ENCODE peak calls at places on chromosomes 4 and X, in four cellular contexts. L is psoas muscle, M is iris pigment epithelial cell, X is germinal center. E is an unnamed sample.

GRCh38 chrX:10618911-10619310 is 1.5 kb downstream of the MID1 start:
- DNase-seq in L (no peak), X (no peak), M (peak), E (peak)

GRCh38 chr4:109816082-109816442 is 500 bp downstream of the GAR1 start:
- DNase-seq in L (peak), M (no peak), X (peak), E (no peak)

GRCh38 chr4:177482367-177482766 is 40.1 kb upstream of the AGA start:
- DNase-seq in L (no peak), M (no peak), X (no peak), E (no peak)

GRCh38 chr4:184288451-184289178 is 70.9 kb upstream of the ENPP6 start:
- DNase-seq in X (no peak), M (no peak), L (no peak), E (no peak)

GRCh38 chrX:69565247-69565815 is 50.6 kb upstream of the EDA start:
- DNase-seq in L (no peak), X (no peak), M (no peak), E (no peak)

GRCh38 chr4:74039065-74039763 is 725 bp upstream of the CXCL3 start:
- DNase-seq in X (no peak), L (no peak), M (peak), E (peak)

GRCh38 chr4:114005569-114006442 is 26.4 kb upstream of the ARSJ start:
- DNase-seq in X (no peak), M (peak), L (no peak), E (peak)

GRCh38 chrX:131287556-131288179 is 1.4 kb downstream of the IGSF1 start:
- DNase-seq in L (no peak), X (no peak), M (no peak), E (no peak)

GRCh38 chr4:89741768-89742167 is 95.2 kb downstream of the SNCA start:
- DNase-seq in L (no peak), X (no peak), M (no peak), E (no peak)

GRCh38 chrX:92213781-92214180 is 434.6 kb downstream of the PCDH11X start:
- DNase-seq in X (no peak), L (no peak), M (peak), E (no peak)

GRCh38 chrX:15855562-15856256 is 1.1 kb upstream of the AP1S2 start:
- DNase-seq in X (no peak), M (no peak), L (no peak), E (peak)